ENCODE peak calls at places on chromosomes 11 and 22, in eight cellular contexts. S, B, F, N, A, K, C and G are unnamed samples.

GRCh38 chr22:35742342-35743100 is 24.8 kb downstream of the APOL5 start:
- DNase-seq in C (no peak), N (peak; percentile 63), K (no peak), S (no peak), F (no peak), B (no peak), A (no peak), G (no peak)

GRCh38 chr11:44566952-44567875 is 1.8 kb downstream of the CD82 start:
- DNase-seq in N (no peak), A (no peak), K (no peak), F (no peak), C (peak; percentile 18), S (no peak), B (no peak), G (no peak)

GRCh38 chr11:126491092-126491491 is 135.6 kb downstream of the ST3GAL4 start:
- DNase-seq in K (no peak), S (no peak), F (no peak), N (no peak), C (no peak), B (no peak), A (no peak), G (no peak)

GRCh38 chr22:37818397-37819099 is 4.6 kb upstream of the GALR3 start:
- DNase-seq in S (peak; percentile 66), B (no peak), F (no peak), K (peak; percentile 58), N (no peak), A (peak; percentile 69), C (peak; percentile 60), G (peak; percentile 62)

GRCh38 chr11:9074338-9075029 is 16.9 kb downstream of the SCUBE2 start:
- DNase-seq in K (no peak), A (no peak), B (peak; percentile 45), C (no peak), N (no peak), S (no peak), F (no peak), G (no peak)

GRCh38 chr22:46081036-46081830 is 69.1 kb upstream of the PPARA start:
- DNase-seq in C (no peak), S (no peak), K (no peak), B (peak; percentile 75), N (no peak), F (peak; percentile 30), A (peak; percentile 28), G (no peak)

GRCh38 chr11:109799604-109800003 is 293.6 kb upstream of the ZC3H12C start:
- DNase-seq in F (no peak), K (no peak), S (no peak), A (no peak), N (no peak), B (no peak), C (no peak), G (no peak)

GRCh38 chr11:119744577-119744976 is 15.6 kb upstream of the NECTIN1 start:
- DNase-seq in A (peak; percentile 3), F (no peak), B (no peak), S (no peak), K (no peak), C (no peak), N (no peak), G (no peak)

GRCh38 chr11:77269484-77270123 is 31.9 kb downstream of the GDPD4 start:
- DNase-seq in F (no peak), B (no peak), S (no peak), K (no peak), N (peak; percentile 62), C (no peak), A (no peak), G (no peak)

GRCh38 chr11:77449060-77449521 is 24.8 kb downstream of the PAK1 start:
- DNase-seq in S (no peak), N (no peak), A (no peak), C (no peak), K (no peak), B (no peak), F (no peak), G (no peak)

DNA sequence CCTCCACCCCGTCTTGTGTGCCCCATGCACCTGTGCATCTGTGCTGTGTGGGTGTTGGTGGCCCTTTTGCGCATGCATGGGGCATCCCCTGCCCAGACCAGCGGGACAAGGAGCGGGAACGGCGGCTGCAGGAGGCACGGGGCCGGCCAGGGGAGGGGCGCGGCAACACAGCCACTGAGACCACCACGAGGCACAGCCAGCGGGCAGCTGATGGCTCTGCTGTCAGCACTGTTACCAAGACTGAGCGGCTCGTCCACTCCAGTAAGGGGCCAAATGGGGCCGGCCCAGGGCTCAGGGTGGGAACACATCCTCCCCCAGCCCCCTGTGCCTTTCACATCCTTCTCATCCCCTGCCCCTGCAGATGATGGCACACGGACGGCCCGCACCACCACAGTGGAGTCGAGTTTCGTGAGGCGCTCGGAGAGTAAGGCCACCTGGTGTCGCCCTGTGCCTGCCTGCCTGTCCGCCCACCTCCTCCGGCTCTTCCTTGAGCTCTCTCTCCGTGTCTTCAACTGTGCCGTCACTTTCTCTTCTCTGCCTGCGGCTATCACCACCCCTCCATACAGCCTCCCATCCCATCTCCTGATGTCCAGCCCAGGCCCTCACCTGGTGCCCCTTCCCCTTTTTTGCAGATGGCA is 10.6 kb downstream of the SELENOM start:
- DNase-seq in S (no peak), C (no peak), N (no peak), B (no peak), A (no peak), K (no peak), F (no peak), G (no peak)
- H3K27ac ChIP-seq in S (no peak overlapping the region), C (no peak overlapping the region), N (no peak overlapping the region), B (peak overlapping the region; percentile 73), A (no peak overlapping the region), K (no peak overlapping the region), F (peak overlapping the region; percentile 96), G (no peak overlapping the region)

DNA sequence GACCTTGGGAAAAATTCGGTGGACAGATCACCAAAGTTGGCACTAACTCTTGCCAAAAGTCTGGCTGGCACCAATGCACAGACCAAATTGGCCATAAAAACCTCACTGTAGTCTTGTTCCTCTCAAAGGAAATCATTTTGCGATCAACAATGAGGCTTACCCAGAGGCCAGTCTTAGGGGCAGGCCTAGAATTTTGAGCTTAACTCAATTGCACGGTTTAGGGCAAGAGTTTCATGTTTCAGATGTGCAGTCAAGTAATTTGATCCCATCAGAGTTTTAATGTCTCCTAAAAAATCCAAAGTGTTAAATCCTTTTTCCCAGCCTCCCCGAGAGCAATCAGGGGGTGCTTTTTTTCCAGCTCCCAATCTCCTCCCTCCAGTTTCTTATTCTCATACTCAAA is 19.0 kb downstream of the MPPED2 start:
- DNase-seq in A (no peak), F (no peak), C (no peak), N (no peak), S (no peak), B (no peak), K (no peak), G (no peak)
- H3K27ac ChIP-seq in A (no peak overlapping the region), F (no peak overlapping the region), C (no peak overlapping the region), N (no peak overlapping the region), S (no peak overlapping the region), B (peak overlapping the region; percentile 37), K (no peak overlapping the region), G (no peak overlapping the region)

GRCh38 chr11:93727985-93728791 is 13.1 kb downstream of the TAF1D start:
- DNase-seq in C (no peak), B (no peak), N (no peak), S (no peak), K (no peak), F (no peak), A (no peak), G (no peak)
- H3K27ac ChIP-seq in C (no peak overlapping the region), B (peak overlapping the region; percentile 24), N (no peak overlapping the region), S (no peak overlapping the region), K (no peak overlapping the region), F (no peak overlapping the region), A (no peak overlapping the region), G (no peak overlapping the region)

GRCh38 chr11:128692750-128693578 is 908 bp upstream of the FLI1 start:
- DNase-seq in N (peak; percentile 42), F (no peak), C (no peak), S (no peak), A (no peak), K (no peak), B (no peak), G (no peak)
- H3K27ac ChIP-seq in N (peak overlapping the region; percentile 55), F (peak overlapping the region; percentile 87), C (peak overlapping the region; percentile 89), S (peak overlapping the region; percentile 98), A (no peak overlapping the region), K (peak overlapping the region; percentile 75), B (peak overlapping the region; percentile 94), G (peak overlapping the region; percentile 96)

GRCh38 chr11:64072871-64073270 is 37.1 kb downstream of the FLRT1 start:
- DNase-seq in B (no peak), K (no peak), C (no peak), S (no peak), A (no peak), F (no peak), N (no peak), G (no peak)
- H3K27ac ChIP-seq in B (no peak overlapping the region), K (no peak overlapping the region), C (no peak overlapping the region), S (no peak overlapping the region), A (no peak overlapping the region), F (no peak overlapping the region), N (no peak overlapping the region), G (no peak overlapping the region)

DNA sequence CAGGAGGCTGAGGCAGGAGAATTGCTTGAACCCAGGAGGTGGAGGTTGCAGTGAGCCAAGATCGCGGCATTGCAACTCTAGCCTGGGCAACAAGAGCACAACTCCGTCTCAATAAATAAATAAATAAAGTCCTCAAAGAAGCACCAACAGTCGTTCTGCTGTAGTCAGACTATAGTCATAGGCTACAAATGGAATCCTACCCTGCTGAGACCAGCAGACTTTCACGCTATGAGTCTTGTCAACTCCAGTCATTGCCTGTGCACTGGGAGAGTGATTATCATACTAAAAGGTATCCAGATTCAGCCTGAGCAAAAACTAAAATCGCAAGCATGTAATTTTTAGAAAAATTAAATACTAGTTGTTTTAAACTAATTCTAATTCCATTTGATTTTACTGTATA is 19.6 kb downstream of the USP28 start:
- DNase-seq in A (no peak), N (no peak), F (no peak), C (no peak), B (no peak), K (no peak), S (no peak), G (no peak)
- H3K27ac ChIP-seq in A (no peak overlapping the region), N (no peak overlapping the region), F (no peak overlapping the region), C (no peak overlapping the region), B (no peak overlapping the region), K (no peak overlapping the region), S (no peak overlapping the region), G (no peak overlapping the region)

GRCh38 chr22:49928571-49929552 is 10.4 kb downstream of the CRELD2 start:
- DNase-seq in S (no peak), F (no peak), C (no peak), K (peak; percentile 31), A (no peak), N (no peak), B (no peak), G (no peak)

GRCh38 chr22:49930596-49931412 is 12.4 kb downstream of the CRELD2 start:
- DNase-seq in B (no peak), K (peak; percentile 68), N (peak; percentile 85), C (peak; percentile 48), F (no peak), A (peak; percentile 91), S (peak; percentile 84), G (peak; percentile 90)

GRCh38 chr22:49931863-49932262 is 13.4 kb downstream of the CRELD2 start:
- DNase-seq in K (no peak), S (no peak), B (no peak), A (no peak), F (no peak), N (no peak), C (no peak), G (no peak)

GRCh38 chr22:49929553-49929979 is 11.1 kb downstream of the CRELD2 start:
- DNase-seq in K (peak; percentile 70), N (peak; percentile 62), A (peak; percentile 76), S (peak; percentile 65), C (peak; percentile 82), B (no peak), F (peak; percentile 63), G (no peak)

GRCh38 chr22:49930128-49930527 is 11.7 kb downstream of the CRELD2 start:
- DNase-seq in A (peak; percentile 48), F (no peak), N (no peak), S (no peak), C (no peak), B (no peak), K (peak; percentile 37), G (no peak)
- H3K27ac ChIP-seq in A (no peak overlapping the region), F (no peak overlapping the region), N (no peak overlapping the region), S (no peak overlapping the region), C (no peak overlapping the region), B (no peak overlapping the region), K (no peak overlapping the region), G (no peak overlapping the region)